ENCODE peak calls at places on chromosomes 3 and 15, in four cellular contexts. O is cardiac muscle cell, F is neural progenitor cell, L is astrocyte. M is an unnamed sample.

GRCh38 chr3:131568460-131568859 is 65.7 kb upstream of the MRPL3 start:
- DNase-seq in O (peak; percentile 17), F (peak; percentile 42), L (no peak), M (no peak)

GRCh38 chr3:13595485-13595884 is 46.6 kb downstream of the FBLN2 start:
- DNase-seq in O (no peak), F (no peak), L (no peak), M (no peak)

GRCh38 chr3:113277886-113278598 is 66.7 kb downstream of the BOC start:
- DNase-seq in O (no peak), F (no peak), L (no peak), M (no peak)

GRCh38 chr3:178443634-178444033 is 92.6 kb upstream of the KCNMB2 start:
- DNase-seq in O (no peak), F (no peak), L (no peak), M (no peak)

GRCh38 chr3:99396651-99397050 is 241.7 kb upstream of the COL8A1 start:
- DNase-seq in O (no peak), F (no peak), L (peak; percentile 44), M (no peak)

GRCh38 chr3:148720873-148721272 is 23.2 kb downstream of the AGTR1 start:
- DNase-seq in O (no peak), F (no peak), L (no peak), M (no peak)

GRCh38 chr3:131896285-131896684 is 138.5 kb downstream of the CPNE4 start:
- DNase-seq in O (no peak), F (no peak), L (no peak), M (no peak)

GRCh38 chr15:101024111-101024695 is 105.0 kb downstream of the LRRK1 start:
- DNase-seq in O (no peak), F (no peak), L (peak; percentile 81), M (no peak)

GRCh38 chr15:65558997-65559760 is 28.9 kb downstream of the HACD3 start:
- DNase-seq in O (no peak), F (no peak), L (no peak), M (no peak)

GRCh38 chr15:68599153-68599545 is 20.4 kb downstream of the CORO2B start:
- DNase-seq in O (no peak), F (no peak), L (no peak), M (no peak)

GRCh38 chr15:96462768-96463167 is 132.3 kb downstream of the NR2F2 start:
- DNase-seq in O (no peak), F (no peak), L (no peak), M (no peak)

GRCh38 chr15:70088887-70089691 is 8.6 kb downstream of the TLE3 start:
- DNase-seq in O (peak; percentile 93), F (no peak), L (peak; percentile 67), M (no peak)

GRCh38 chr15:48336940-48337339 is 5.7 kb downstream of the DUT start:
- DNase-seq in O (peak; percentile 23), F (peak; percentile 68), L (no peak), M (no peak)

GRCh38 chr3:43169987-43170386 is 64.1 kb upstream of the POMGNT2 start:
- DNase-seq in O (no peak), F (no peak), L (no peak), M (no peak)

GRCh38 chr3:61530355-61530754 is 31.0 kb upstream of the PTPRG start:
- DNase-seq in O (peak; percentile 63), F (peak; percentile 76), L (peak; percentile 22), M (no peak)

GRCh38 chr3:50194128-50194902 is 2.9 kb downstream of the GNAT1 start:
- DNase-seq in O (peak; percentile 73), F (peak; percentile 82), L (peak; percentile 13), M (peak; percentile 86)

GRCh38 chr15:74253276-74253921 is 17.3 kb downstream of the CCDC33 start:
- DNase-seq in O (no peak), F (no peak), L (no peak), M (no peak)

GRCh38 chr3:174153875-174154274 is 705.3 kb upstream of the NAALADL2 start:
- DNase-seq in O (no peak), F (no peak), L (peak; percentile 61), M (no peak)

GRCh38 chr3:47162695-47163022 is 1.3 kb downstream of the SETD2 start:
- DNase-seq in O (no peak), F (peak; percentile 34), L (no peak), M (no peak)

GRCh38 chr3:130935761-130936160 is 41.9 kb downstream of the ATP2C1 start:
- DNase-seq in O (no peak), F (no peak), L (peak; percentile 77), M (no peak)

GRCh38 chr3:13204177-13204581 is 130.9 kb upstream of the IQSEC1 start:
- DNase-seq in O (no peak), F (no peak), L (no peak), M (no peak)

GRCh38 chr15:50113187-50113505 is 5.9 kb downstream of the ATP8B4 start:
- DNase-seq in O (no peak), F (no peak), L (no peak), M (no peak)
- H3K27ac ChIP-seq in O (no peak overlapping the region), F (no peak overlapping the region), L (no peak overlapping the region), M (no peak overlapping the region)

DNA sequence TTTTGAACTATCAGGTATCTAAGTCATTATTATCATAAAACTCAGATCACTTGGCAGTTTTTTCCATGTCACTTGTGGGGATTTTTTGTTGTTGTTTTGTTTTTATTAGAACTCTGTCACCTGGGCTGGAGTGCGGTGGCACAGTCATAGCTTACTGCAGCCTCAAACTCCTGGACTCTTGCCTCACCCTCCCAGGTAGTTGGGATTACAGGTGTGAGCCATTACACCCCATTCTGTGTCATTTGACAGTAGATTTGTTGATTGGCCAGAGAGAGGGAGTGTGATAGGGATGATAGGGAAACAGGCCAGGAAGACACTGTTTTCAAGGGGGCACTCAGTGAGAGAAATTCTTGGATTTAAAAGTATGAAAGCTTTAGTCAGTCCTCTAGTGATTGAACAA is 54.7 kb upstream of the SCAANT1 start:
- DNase-seq in O (no peak), F (no peak), L (no peak), M (no peak)
- H3K27ac ChIP-seq in O (no peak overlapping the region), F (peak overlapping the region; percentile 66), L (no peak overlapping the region), M (peak overlapping the region; percentile 69)

GRCh38 chr15:41566121-41566885 is 7.3 kb downstream of the TYRO3 start:
- DNase-seq in O (peak; percentile 43), F (no peak), L (no peak), M (no peak)
- H3K27ac ChIP-seq in O (peak overlapping the region; percentile 72), F (peak overlapping the region; percentile 99), L (no peak overlapping the region), M (no peak overlapping the region)

DNA sequence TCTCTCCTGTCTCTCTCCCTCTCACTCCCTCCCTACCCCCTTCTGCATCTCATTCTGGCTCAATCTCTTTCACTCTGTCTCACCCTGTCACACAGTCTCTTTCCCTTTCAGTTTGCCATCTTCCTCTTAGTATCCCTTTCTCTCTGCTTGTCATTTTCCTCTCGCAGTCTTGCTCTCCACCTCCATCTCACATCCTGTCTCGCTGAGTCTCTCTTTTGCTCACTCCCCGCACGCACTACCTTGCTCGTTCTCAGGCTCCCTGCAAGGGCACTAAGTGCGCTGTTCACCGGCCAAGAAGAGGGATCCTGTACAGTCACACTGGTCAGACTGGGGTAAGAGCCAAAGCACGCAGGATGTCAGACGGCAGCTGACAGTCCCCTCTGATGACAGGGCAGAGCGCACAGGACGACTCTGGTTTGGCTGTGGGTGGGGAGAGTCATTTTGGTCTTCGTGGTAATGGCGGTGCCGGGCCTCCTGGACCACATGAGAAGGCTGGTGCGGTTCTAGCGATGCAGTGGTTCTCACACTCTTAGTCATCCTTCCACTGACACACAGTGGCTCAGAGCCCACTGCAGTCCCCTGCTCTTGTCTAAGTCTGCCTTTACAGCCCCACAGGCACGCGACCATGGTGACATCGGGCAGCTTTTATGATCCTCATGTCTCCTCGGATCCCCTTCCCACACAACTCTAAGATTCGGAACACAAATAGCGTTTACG is 356.8 kb downstream of the FOXP1 start:
- DNase-seq in O (no peak), F (no peak), L (peak; percentile 68), M (peak; percentile 70)
- H3K27ac ChIP-seq in O (peak overlapping the region; percentile 64), F (no peak overlapping the region), L (peak overlapping the region; percentile 55), M (peak overlapping the region; percentile 40)

GRCh38 chr15:50971115-50971514 is 62.6 kb downstream of the AP4E1 start:
- DNase-seq in O (no peak), F (no peak), L (no peak), M (no peak)
- H3K27ac ChIP-seq in O (no peak overlapping the region), F (no peak overlapping the region), L (no peak overlapping the region), M (no peak overlapping the region)

DNA sequence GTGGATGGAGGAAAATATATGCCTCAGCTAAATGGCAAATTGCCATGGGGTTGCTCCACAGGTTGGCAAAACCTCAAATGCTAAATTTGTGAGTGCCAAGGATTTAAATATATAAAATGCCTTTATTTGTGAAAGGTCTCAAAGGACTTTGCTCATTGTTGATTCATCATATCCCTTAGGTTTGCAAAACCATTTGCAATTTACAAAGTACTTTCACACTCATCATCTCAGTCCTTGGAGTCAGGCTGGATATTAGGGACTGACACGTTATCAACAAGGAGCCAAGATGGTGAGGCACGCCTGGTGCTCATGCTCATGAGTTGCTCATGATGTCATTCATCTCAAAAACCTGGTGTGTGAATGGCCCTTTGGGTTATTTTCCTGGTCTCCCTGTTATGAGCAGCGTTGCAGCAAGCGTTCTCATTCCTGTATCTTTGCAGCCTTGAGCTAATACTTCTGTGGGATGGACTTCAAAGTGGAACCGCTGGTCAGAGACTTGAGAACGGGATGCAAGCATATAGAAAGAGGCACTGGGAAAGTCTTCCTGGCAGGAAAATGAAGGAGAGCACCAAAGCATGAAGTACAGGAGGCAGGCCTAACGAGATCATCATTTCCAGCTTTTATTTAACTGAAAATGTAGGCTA is 66.0 kb downstream of the MYO1E start:
- DNase-seq in O (no peak), F (no peak), L (peak; percentile 72), M (no peak)
- H3K27ac ChIP-seq in O (no peak overlapping the region), F (no peak overlapping the region), L (no peak overlapping the region), M (no peak overlapping the region)

DNA sequence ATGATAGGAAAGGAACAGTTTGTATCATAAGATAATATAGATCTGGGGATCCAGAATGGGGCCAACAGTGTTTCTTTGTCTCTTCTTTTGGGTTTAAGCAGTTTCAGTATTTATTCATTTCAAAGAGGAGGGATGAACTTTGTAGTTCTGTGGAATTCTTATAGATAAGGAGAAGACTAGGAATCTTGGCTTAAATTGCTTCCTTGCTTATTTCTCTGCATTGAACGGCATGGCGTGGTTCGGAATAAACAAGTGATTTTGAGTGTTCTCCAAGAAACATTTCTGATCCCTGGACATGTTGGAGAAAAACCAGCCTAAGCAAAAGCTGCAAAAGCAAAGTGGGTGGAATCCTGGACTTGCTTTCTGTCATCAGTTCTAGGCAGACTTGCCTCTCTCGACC is 78.5 kb downstream of the CLDN11 start:
- DNase-seq in O (no peak), F (no peak), L (no peak), M (no peak)
- H3K27ac ChIP-seq in O (no peak overlapping the region), F (no peak overlapping the region), L (no peak overlapping the region), M (no peak overlapping the region)